ENCODE peak calls at places on chromosomes 4 and X, in six cellular contexts. One of them, this sample, is unnamed.

GRCh38 chr4:186726440-186727148 is 2.9 kb upstream of the FAT1 start:
- DNase-seq in mesendoderm: peak
- DNase-seq in mesenchymal stem cell: peak
- DNase-seq in neuronal stem cell: peak
- DNase-seq in IMR-90: peak
- DNase-seq in H1: peak
- DNase-seq in this sample: peak

GRCh38 chrX:140661657-140662056 is 47.9 kb upstream of the LINC00632 start:
- DNase-seq in mesendoderm: peak
- DNase-seq in mesenchymal stem cell: no peak
- DNase-seq in neuronal stem cell: no peak
- DNase-seq in IMR-90: peak
- DNase-seq in H1: no peak
- DNase-seq in this sample: no peak

GRCh38 chr4:175614880-175615279 is 197.2 kb downstream of the GPM6A start:
- DNase-seq in mesendoderm: no peak
- DNase-seq in mesenchymal stem cell: no peak
- DNase-seq in neuronal stem cell: no peak
- DNase-seq in IMR-90: no peak
- DNase-seq in H1: no peak
- DNase-seq in this sample: no peak

GRCh38 chr4:5158391-5158770 is 107.1 kb downstream of the STK32B start:
- DNase-seq in mesendoderm: no peak
- DNase-seq in mesenchymal stem cell: no peak
- DNase-seq in neuronal stem cell: no peak
- DNase-seq in IMR-90: no peak
- DNase-seq in H1: no peak
- DNase-seq in this sample: no peak

GRCh38 chrX:47958943-47959342 is 44.8 kb downstream of the ZNF182 start:
- DNase-seq in mesendoderm: peak
- DNase-seq in mesenchymal stem cell: no peak
- DNase-seq in neuronal stem cell: no peak
- DNase-seq in IMR-90: no peak
- DNase-seq in H1: no peak
- DNase-seq in this sample: peak

GRCh38 chrX:43278440-43278839 is 377.7 kb upstream of the MAOA start:
- DNase-seq in mesendoderm: no peak
- DNase-seq in mesenchymal stem cell: no peak
- DNase-seq in neuronal stem cell: no peak
- DNase-seq in IMR-90: no peak
- DNase-seq in H1: no peak
- DNase-seq in this sample: no peak

GRCh38 chrX:48021026-48021900 is 14.5 kb downstream of the SPACA5 start:
- DNase-seq in mesendoderm: peak
- DNase-seq in mesenchymal stem cell: peak
- DNase-seq in neuronal stem cell: peak
- DNase-seq in IMR-90: peak
- DNase-seq in H1: peak
- DNase-seq in this sample: peak

GRCh38 chr4:122524176-122524575 is 67.7 kb upstream of the IL2 start:
- DNase-seq in mesendoderm: no peak
- DNase-seq in mesenchymal stem cell: no peak
- DNase-seq in neuronal stem cell: no peak
- DNase-seq in IMR-90: no peak
- DNase-seq in H1: no peak
- DNase-seq in this sample: no peak

GRCh38 chr4:48939785-48940184 is 33.2 kb upstream of the OCIAD2 start:
- DNase-seq in mesendoderm: peak
- DNase-seq in mesenchymal stem cell: peak
- DNase-seq in neuronal stem cell: no peak
- DNase-seq in IMR-90: peak
- DNase-seq in H1: no peak
- DNase-seq in this sample: peak

GRCh38 chr4:37157403-37158167 is 87.0 kb upstream of the NWD2 start:
- DNase-seq in mesendoderm: peak
- DNase-seq in mesenchymal stem cell: no peak
- DNase-seq in neuronal stem cell: no peak
- DNase-seq in IMR-90: no peak
- DNase-seq in H1: no peak
- DNase-seq in this sample: peak

GRCh38 chrX:153732406-153732805 is 7.8 kb downstream of the ABCD1 start:
- DNase-seq in mesendoderm: no peak
- DNase-seq in mesenchymal stem cell: no peak
- DNase-seq in neuronal stem cell: no peak
- DNase-seq in IMR-90: no peak
- DNase-seq in H1: no peak
- DNase-seq in this sample: peak

GRCh38 chrX:111634823-111635410 is 46.1 kb upstream of the ALG13 start:
- DNase-seq in mesendoderm: no peak
- DNase-seq in mesenchymal stem cell: no peak
- DNase-seq in neuronal stem cell: no peak
- DNase-seq in IMR-90: no peak
- DNase-seq in H1: no peak
- DNase-seq in this sample: no peak

GRCh38 chrX:22950278-22951266 is 49.2 kb upstream of the DDX53 start:
- DNase-seq in mesendoderm: no peak
- DNase-seq in mesenchymal stem cell: peak
- DNase-seq in neuronal stem cell: no peak
- DNase-seq in IMR-90: peak
- DNase-seq in H1: no peak
- DNase-seq in this sample: peak

GRCh38 chrX:132561483-132561882 is 72.6 kb upstream of the MBNL3 start:
- DNase-seq in mesendoderm: no peak
- DNase-seq in mesenchymal stem cell: no peak
- DNase-seq in neuronal stem cell: no peak
- DNase-seq in IMR-90: no peak
- DNase-seq in H1: no peak
- DNase-seq in this sample: no peak

GRCh38 chr4:1238676-1239000 is 10.3 kb downstream of the CTBP1 start:
- DNase-seq in mesendoderm: no peak
- DNase-seq in mesenchymal stem cell: no peak
- DNase-seq in neuronal stem cell: no peak
- DNase-seq in IMR-90: no peak
- DNase-seq in H1: no peak
- DNase-seq in this sample: no peak

GRCh38 chr4:184337907-184338306 is 120.2 kb upstream of the ENPP6 start:
- DNase-seq in mesendoderm: no peak
- DNase-seq in mesenchymal stem cell: no peak
- DNase-seq in neuronal stem cell: no peak
- DNase-seq in IMR-90: no peak
- DNase-seq in H1: no peak
- DNase-seq in this sample: no peak
- H2AK5ac ChIP-seq in mesendoderm: no peak
- H2AK5ac ChIP-seq in mesenchymal stem cell: no peak
- H2AK5ac ChIP-seq in neuronal stem cell: no peak
- H2AK5ac ChIP-seq in IMR-90: no peak
- H2AK5ac ChIP-seq in H1: no peak
- H2AK5ac ChIP-seq in this sample: no peak

DNA sequence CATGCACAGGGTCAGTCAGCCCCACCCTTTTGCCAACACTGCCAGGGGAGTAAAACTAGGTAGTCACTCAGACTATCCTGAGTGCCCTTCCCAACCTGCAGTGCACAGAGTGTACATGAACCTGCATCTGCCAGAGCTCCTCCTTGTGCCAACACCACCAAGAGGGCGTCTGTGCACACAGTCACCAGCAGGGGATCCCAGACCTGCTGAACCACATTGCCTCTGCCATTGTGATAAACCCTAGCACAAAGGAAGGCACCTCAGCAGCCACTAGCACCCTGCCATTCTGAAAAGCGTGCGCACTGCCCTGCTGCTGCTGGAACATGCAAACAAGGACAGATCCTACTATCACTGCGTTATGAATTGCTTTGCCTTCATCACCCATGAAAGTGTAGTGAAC is 247.8 kb upstream of the POU3F4 start:
- DNase-seq in mesendoderm: peak
- DNase-seq in mesenchymal stem cell: no peak
- DNase-seq in neuronal stem cell: no peak
- DNase-seq in IMR-90: no peak
- DNase-seq in H1: no peak
- DNase-seq in this sample: no peak
- H3K27ac ChIP-seq in mesendoderm: no peak
- H3K27ac ChIP-seq in mesenchymal stem cell: no peak
- H3K27ac ChIP-seq in neuronal stem cell: no peak
- H3K27ac ChIP-seq in IMR-90: no peak
- H3K27ac ChIP-seq in H1: no peak
- H3K27ac ChIP-seq in this sample: no peak

DNA sequence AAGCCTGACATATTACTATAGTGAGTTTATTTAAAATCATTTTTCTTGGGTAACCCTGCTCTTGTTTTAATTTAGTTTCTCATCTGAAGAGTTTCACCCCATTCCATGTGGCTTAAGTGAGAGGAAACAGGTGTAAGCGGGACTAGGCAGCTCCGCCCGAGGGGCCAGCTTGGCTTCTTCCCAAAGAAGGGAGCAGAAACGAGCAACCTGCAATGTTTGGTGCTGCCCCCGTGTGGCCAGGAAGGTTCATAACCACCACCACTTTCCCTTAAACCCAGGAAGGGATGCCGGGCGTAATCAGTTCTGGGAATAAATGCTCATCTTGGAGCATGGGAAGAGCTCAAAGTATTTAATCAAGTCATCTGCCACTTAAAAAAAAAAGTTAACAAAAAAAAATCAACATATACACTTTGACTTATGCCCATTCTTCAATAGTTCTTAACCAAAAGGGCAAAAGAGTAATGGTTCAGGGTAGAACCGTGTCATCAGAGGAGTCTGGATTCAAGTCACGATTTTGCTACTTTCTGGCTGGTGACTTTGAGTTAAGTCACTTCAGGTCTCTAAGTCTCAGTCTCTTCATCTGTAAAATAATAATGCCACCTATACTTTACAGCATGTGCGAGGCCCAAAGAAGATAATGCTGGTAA is 147.9 kb downstream of the NSUN7 start:
- DNase-seq in mesendoderm: peak
- DNase-seq in mesenchymal stem cell: peak
- DNase-seq in neuronal stem cell: peak
- DNase-seq in IMR-90: peak
- DNase-seq in H1: peak
- DNase-seq in this sample: peak
- H3K4me3 ChIP-seq in mesendoderm: no peak
- H3K4me3 ChIP-seq in mesenchymal stem cell: no peak
- H3K4me3 ChIP-seq in neuronal stem cell: no peak
- H3K4me3 ChIP-seq in IMR-90: no peak
- H3K4me3 ChIP-seq in H1: no peak
- H3K4me3 ChIP-seq in this sample: no peak

DNA sequence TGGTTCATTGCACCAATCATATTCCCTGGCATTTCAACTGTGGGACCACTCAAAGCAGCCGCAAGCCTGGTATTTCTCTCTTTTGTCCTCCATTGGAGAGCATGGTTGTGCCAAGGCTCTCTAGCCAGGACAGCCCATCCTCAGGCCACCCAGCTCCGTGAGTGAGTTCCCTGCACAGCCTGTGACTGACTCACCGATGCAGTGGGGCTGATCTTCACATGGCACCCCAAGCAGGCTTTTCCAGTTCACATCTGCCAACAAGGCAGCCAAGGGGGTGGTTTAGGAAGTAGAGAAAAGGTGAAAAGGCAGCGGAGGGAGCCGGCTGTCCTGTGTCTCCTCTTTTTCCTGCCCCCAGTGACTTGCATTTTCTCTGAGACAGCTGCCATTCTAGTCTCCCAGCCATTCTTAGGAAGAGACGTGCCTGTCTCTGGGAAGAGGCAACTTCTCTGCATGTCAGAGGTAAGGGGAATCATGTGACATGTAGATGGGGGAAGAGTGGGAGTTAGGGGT is 69.2 kb downstream of the MID1IP1 start:
- DNase-seq in mesendoderm: peak
- DNase-seq in mesenchymal stem cell: no peak
- DNase-seq in neuronal stem cell: no peak
- DNase-seq in IMR-90: peak
- DNase-seq in H1: peak
- DNase-seq in this sample: peak
- H2AK5ac ChIP-seq in mesendoderm: no peak
- H2AK5ac ChIP-seq in mesenchymal stem cell: no peak
- H2AK5ac ChIP-seq in neuronal stem cell: no peak
- H2AK5ac ChIP-seq in IMR-90: no peak
- H2AK5ac ChIP-seq in H1: peak
- H2AK5ac ChIP-seq in this sample: no peak

DNA sequence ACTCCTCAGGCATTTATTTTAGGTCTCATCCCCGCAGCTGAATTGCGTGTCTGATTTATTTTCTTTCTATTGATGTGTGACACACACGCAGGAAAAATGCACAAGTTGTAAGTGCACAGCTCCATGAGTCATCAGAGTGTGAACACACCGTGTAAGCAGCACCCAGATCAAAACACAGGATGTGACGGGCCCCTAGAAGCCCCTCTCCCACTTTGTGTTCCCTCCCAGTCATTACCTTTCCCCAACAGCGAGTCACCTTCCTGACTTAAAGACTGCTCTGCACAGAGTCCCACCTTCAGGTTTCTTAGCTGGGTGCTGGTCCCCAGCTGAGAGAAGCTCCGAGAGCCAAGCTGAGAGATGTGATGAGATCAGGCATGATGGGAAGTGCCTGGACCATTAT is 436.8 kb downstream of the MID1IP1 start:
- DNase-seq in mesendoderm: no peak
- DNase-seq in mesenchymal stem cell: no peak
- DNase-seq in neuronal stem cell: no peak
- DNase-seq in IMR-90: no peak
- DNase-seq in H1: no peak
- DNase-seq in this sample: no peak
- H3K27ac ChIP-seq in mesendoderm: no peak
- H3K27ac ChIP-seq in mesenchymal stem cell: no peak
- H3K27ac ChIP-seq in neuronal stem cell: no peak
- H3K27ac ChIP-seq in IMR-90: no peak
- H3K27ac ChIP-seq in H1: no peak
- H3K27ac ChIP-seq in this sample: no peak

This sample was measured in trophoblast cell.